ENCODE peak calls at places on chromosomes 13 and 19, in six cellular contexts. J is WTC11, D is GM12878, Q is H1, T is K562, R is HepG2. B is an unnamed sample.
A peak's percentile ranks its signal among the peaks of the same experiment; 100 is the strongest.

GRCh38 chr13:94586371-94586770 is 9.6 kb downstream of the TGDS start:
- DNase-seq in R (no peak), D (no peak), T (no peak), J (no peak), Q (no peak), B (no peak)

GRCh38 chr19:14103310-14103709 is 12.8 kb upstream of the SAMD1 start:
- DNase-seq in D (no peak), Q (no peak), T (no peak), J (no peak), R (no peak), B (no peak)

GRCh38 chr19:11699931-11700794 is 38.6 kb downstream of the ZNF823 start:
- DNase-seq in D (no peak), R (peak; percentile 33), J (no peak), Q (no peak), T (peak; percentile 59), B (peak; percentile 38)

GRCh38 chr13:107866666-107867623 is 348.4 kb downstream of the LIG4 start:
- DNase-seq in D (no peak), Q (peak; percentile 63), J (peak; percentile 44), T (peak; percentile 90), R (no peak), B (no peak)

GRCh38 chr19:1027953-1028902 is 1.8 kb downstream of the CNN2 start:
- DNase-seq in J (peak; percentile 82), T (peak; percentile 80), D (no peak), Q (peak; percentile 77), R (peak; percentile 83), B (peak; percentile 52)

GRCh38 chr19:7297742-7298141 is 3.5 kb upstream of the INSR start:
- DNase-seq in D (no peak), Q (no peak), T (no peak), R (no peak), J (no peak), B (no peak)

GRCh38 chr13:107421028-107421427 is 794.3 kb downstream of the LIG4 start:
- DNase-seq in T (no peak), Q (no peak), J (no peak), D (no peak), R (no peak), B (no peak)

GRCh38 chr19:4327252-4327876 is 11.3 kb downstream of the STAP2 start:
- DNase-seq in T (peak; percentile 97), J (peak; percentile 99), R (no peak), Q (peak; percentile 98), D (no peak), B (no peak)

GRCh38 chr19:10379880-10380310 is 477 bp downstream of the TYK2 start:
- DNase-seq in T (peak; percentile 35), D (no peak), J (no peak), Q (no peak), R (no peak), B (no peak)

GRCh38 chr13:90154311-90154960 is 1193.1 kb upstream of the MIR17HG start:
- DNase-seq in R (no peak), D (no peak), J (no peak), T (no peak), Q (no peak), B (no peak)

GRCh38 chr19:12065100-12065538 is 588 bp downstream of the ZNF844 start:
- DNase-seq in D (no peak), R (no peak), T (peak; percentile 17), J (no peak), Q (peak; percentile 63), B (no peak)

GRCh38 chr19:39401549-39402416 is 4.9 kb upstream of the ZFP36 start:
- DNase-seq in J (no peak), T (peak; percentile 63), R (peak; percentile 96), D (no peak), Q (no peak), B (peak; percentile 78)

GRCh38 chr13:108948269-108948671 is 318.9 kb downstream of the MYO16 start:
- DNase-seq in T (no peak), J (no peak), D (no peak), Q (no peak), R (peak; percentile 24), B (no peak)

GRCh38 chr13:34372581-34372980 is 554.6 kb downstream of the RFC3 start:
- DNase-seq in T (no peak), Q (no peak), D (no peak), J (no peak), R (no peak), B (no peak)

GRCh38 chr13:66835040-66835628 is 395.0 kb downstream of the PCDH9 start:
- DNase-seq in Q (no peak), D (no peak), R (peak; percentile 24), J (peak; percentile 11), T (peak; percentile 82), B (no peak)

GRCh38 chr19:18286973-18287635 is 5.7 kb upstream of the JUND start:
- DNase-seq in R (no peak), T (no peak), Q (no peak), J (peak; percentile 47), D (no peak), B (no peak)

GRCh38 chr13:66581691-66582090 is 648.4 kb downstream of the PCDH9 start:
- DNase-seq in J (no peak), T (no peak), Q (no peak), D (no peak), R (no peak), B (no peak)

GRCh38 chr13:37226966-37227365 is 121.5 kb upstream of the CSNK1A1L start:
- DNase-seq in D (no peak), Q (no peak), R (no peak), J (no peak), T (no peak), B (no peak)

GRCh38 chr13:38763446-38764381 is 76.8 kb downstream of the FREM2 start:
- DNase-seq in J (peak; percentile 22), Q (no peak), D (no peak), R (peak; percentile 16), T (peak; percentile 24), B (no peak)

GRCh38 chr19:827710-828321 is at the start of gene AZU1:
- DNase-seq in Q (no peak), R (no peak), J (no peak), D (no peak), T (no peak), B (no peak)

GRCh38 chr19:50510700-50511068 is 307 bp downstream of the JOSD2 start:
- DNase-seq in T (no peak), R (no peak), J (no peak), Q (peak; percentile 61), D (no peak), B (no peak)

GRCh38 chr19:38691938-38692457 is 44.5 kb downstream of the ACTN4 start:
- DNase-seq in Q (no peak), D (no peak), T (no peak), R (no peak), J (no peak), B (peak; percentile 78)

GRCh38 chr13:97781891-97782305 is 171.6 kb upstream of the IPO5 start:
- DNase-seq in D (no peak), Q (no peak), R (no peak), T (no peak), J (no peak), B (no peak)

GRCh38 chr19:35154535-35155406 is at the start of gene FXYD5:
- DNase-seq in J (peak; percentile 64), D (no peak), Q (peak; percentile 72), T (peak; percentile 92), R (no peak), B (no peak)

GRCh38 chr19:50794074-50794777 is 4.0 kb downstream of the ACP4 start:
- DNase-seq in R (no peak), J (no peak), T (peak; percentile 80), Q (peak; percentile 63), D (no peak), B (no peak)

GRCh38 chr19:31325342-31325741 is 23.9 kb downstream of the TSHZ3 start:
- DNase-seq in Q (no peak), J (no peak), T (no peak), D (no peak), R (no peak), B (no peak)

GRCh38 chr13:18936104-18936503 is 245.5 kb downstream of the TUBA3C start:
- DNase-seq in T (no peak), Q (no peak), J (no peak), R (no peak), D (no peak), B (no peak)

GRCh38 chr19:35919306-35919705 is 11.2 kb upstream of the TYROBP start:
- DNase-seq in D (no peak), Q (no peak), R (no peak), T (no peak), J (no peak), B (no peak)

DNA sequence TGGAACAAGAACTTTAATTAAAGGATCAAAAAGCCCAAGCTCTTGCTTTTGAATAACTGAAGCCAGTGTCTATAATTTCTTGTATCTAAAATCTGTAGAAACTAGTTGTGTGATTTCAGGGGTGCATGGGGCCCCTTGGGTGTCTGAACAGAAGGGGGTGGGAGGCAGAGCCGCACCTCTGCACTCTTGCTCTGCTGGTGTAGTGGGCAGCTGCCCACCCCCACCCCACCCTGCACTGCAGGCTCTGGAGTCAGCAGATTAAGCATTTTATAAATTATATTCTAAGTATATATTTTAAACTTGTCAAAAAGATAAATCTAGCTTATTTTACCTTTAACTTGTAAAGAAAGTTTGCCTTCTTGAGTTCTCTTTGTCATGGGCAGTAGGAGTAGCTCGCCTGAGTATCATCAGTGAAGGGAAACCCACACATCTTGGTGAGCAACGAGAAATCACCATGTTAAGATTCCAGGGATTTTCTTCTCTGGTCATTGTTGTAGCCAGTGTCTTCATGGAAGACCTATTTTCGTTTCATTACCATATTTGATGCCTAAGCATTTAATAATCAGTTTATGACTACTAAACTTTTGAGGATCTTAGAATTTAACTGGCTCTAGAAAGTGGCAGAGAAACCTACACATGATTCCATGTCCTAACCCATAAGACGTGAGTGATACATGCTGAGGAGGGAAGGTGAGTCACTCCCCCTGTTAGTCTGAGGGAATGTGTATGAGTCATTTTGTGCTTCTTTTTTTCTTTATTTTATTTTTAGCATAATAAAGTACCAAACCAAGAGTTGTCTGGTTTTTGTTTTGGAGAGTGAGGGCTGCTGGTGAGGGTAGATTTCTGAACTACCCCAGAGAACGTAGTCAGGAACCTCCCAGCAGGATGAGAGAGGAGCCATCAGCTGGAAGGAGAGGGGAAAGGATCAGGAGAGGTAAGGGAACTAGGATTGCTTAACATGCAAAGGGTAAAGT is 7.7 kb downstream of the UBE2L5 start:
- DNase-seq in D (peak; percentile 59), J (no peak), R (no peak), T (peak; percentile 22), Q (no peak), B (peak; percentile 60)
- TF ChIP-seq ATF3 in D (no peak), J (no peak), R (no peak), T (peak; percentile 81), Q (no peak), B (no peak)

DNA sequence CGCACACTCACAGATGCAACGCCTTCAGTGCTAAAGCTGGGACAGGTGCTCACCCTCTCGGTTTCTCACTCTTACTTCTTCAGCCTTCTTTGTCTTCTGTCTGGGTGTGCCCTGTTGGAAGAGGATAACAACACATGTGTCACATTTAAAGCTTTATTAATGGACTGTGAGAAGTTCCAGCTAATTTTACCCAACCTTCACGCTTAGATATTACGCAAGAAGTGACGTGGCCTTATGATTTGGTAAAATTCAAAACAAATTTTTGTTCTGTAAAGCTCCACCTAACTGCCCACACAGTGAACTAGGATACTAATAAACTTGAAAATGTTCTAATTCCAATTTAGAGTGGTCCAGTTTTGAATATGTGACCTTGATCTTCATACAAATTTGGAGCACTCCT is 66.7 kb upstream of the LRCH1 start:
- DNase-seq in R (no peak), T (no peak), D (no peak), J (no peak), Q (no peak), B (no peak)
- TF ChIP-seq ATF3 in R (no peak), T (no peak), D (no peak), J (no peak), Q (no peak), B (no peak)

GRCh38 chr13:30341815-30342570 is 34.6 kb upstream of the KATNAL1 start:
- DNase-seq in Q (no peak), D (no peak), T (no peak), R (no peak), J (no peak), B (peak; percentile 44)
- TF ChIP-seq ATF3 in Q (no peak), D (no peak), T (no peak), R (no peak), J (no peak), B (no peak)

GRCh38 chr13:73056054-73056962 is 2.5 kb upstream of the KLF5 start:
- DNase-seq in J (no peak), D (no peak), R (peak; percentile 70), T (no peak), Q (no peak), B (peak; percentile 79)
- TF ChIP-seq ATF3 in J (no peak), D (no peak), R (no peak), T (no peak), Q (no peak), B (peak; percentile 29)

B was measured in HCT116.